ENCODE peak calls at places on chromosomes 12 and 14, in ten cellular contexts. One of them, this sample, is unnamed.

GRCh38 chr12:113437729-113438100 is 15.5 kb downstream of the SDSL start:
- DNase-seq in AG08395: no peak
- DNase-seq in DMS153: no peak
- DNase-seq in hepatic stellate cell: no peak
- DNase-seq in activated gamma-delta T cell treated with Interleukin-2 at 50 U/mL for 16 hours: no peak
- DNase-seq in lower leg skin: no peak
- DNase-seq in stimulated activated CD8-positive, alpha-beta memory T cell treated with anti-CD3 and anti-CD28 coated beads, Interleukin-2, amount 100 ng/mL, for 1 hour: no peak
- DNase-seq in GM20000: no peak
- DNase-seq in A549: no peak
- DNase-seq in endothelial cell: no peak
- DNase-seq in this sample: no peak

GRCh38 chr14:91870001-91870400 is 2.7 kb upstream of the TC2N start:
- DNase-seq in AG08395: no peak
- DNase-seq in DMS153: peak
- DNase-seq in hepatic stellate cell: no peak
- DNase-seq in activated gamma-delta T cell treated with Interleukin-2 at 50 U/mL for 16 hours: peak
- DNase-seq in lower leg skin: no peak
- DNase-seq in stimulated activated CD8-positive, alpha-beta memory T cell treated with anti-CD3 and anti-CD28 coated beads, Interleukin-2, amount 100 ng/mL, for 1 hour: no peak
- DNase-seq in GM20000: no peak
- DNase-seq in A549: no peak
- DNase-seq in endothelial cell: no peak
- DNase-seq in this sample: no peak

GRCh38 chr12:18158774-18159557 is 69.0 kb upstream of the RERGL start:
- DNase-seq in AG08395: peak
- DNase-seq in DMS153: no peak
- DNase-seq in hepatic stellate cell: no peak
- DNase-seq in activated gamma-delta T cell treated with Interleukin-2 at 50 U/mL for 16 hours: no peak
- DNase-seq in lower leg skin: no peak
- DNase-seq in stimulated activated CD8-positive, alpha-beta memory T cell treated with anti-CD3 and anti-CD28 coated beads, Interleukin-2, amount 100 ng/mL, for 1 hour: no peak
- DNase-seq in GM20000: peak
- DNase-seq in A549: peak
- DNase-seq in endothelial cell: peak
- DNase-seq in this sample: no peak

GRCh38 chr14:37591941-37592287 is 3.1 kb downstream of the FOXA1 start:
- DNase-seq in AG08395: no peak
- DNase-seq in DMS153: peak
- DNase-seq in hepatic stellate cell: no peak
- DNase-seq in activated gamma-delta T cell treated with Interleukin-2 at 50 U/mL for 16 hours: no peak
- DNase-seq in lower leg skin: no peak
- DNase-seq in stimulated activated CD8-positive, alpha-beta memory T cell treated with anti-CD3 and anti-CD28 coated beads, Interleukin-2, amount 100 ng/mL, for 1 hour: no peak
- DNase-seq in GM20000: no peak
- DNase-seq in A549: no peak
- DNase-seq in endothelial cell: no peak
- DNase-seq in this sample: no peak

GRCh38 chr14:93648440-93649168 is 139.7 kb downstream of the PRIMA1 start:
- DNase-seq in AG08395: no peak
- DNase-seq in DMS153: no peak
- DNase-seq in hepatic stellate cell: no peak
- DNase-seq in activated gamma-delta T cell treated with Interleukin-2 at 50 U/mL for 16 hours: no peak
- DNase-seq in lower leg skin: no peak
- DNase-seq in stimulated activated CD8-positive, alpha-beta memory T cell treated with anti-CD3 and anti-CD28 coated beads, Interleukin-2, amount 100 ng/mL, for 1 hour: no peak
- DNase-seq in GM20000: peak
- DNase-seq in A549: peak
- DNase-seq in endothelial cell: peak
- DNase-seq in this sample: no peak

GRCh38 chr14:100540141-100540925 is 46.9 kb downstream of the BEGAIN start:
- DNase-seq in AG08395: no peak
- DNase-seq in DMS153: no peak
- DNase-seq in hepatic stellate cell: no peak
- DNase-seq in activated gamma-delta T cell treated with Interleukin-2 at 50 U/mL for 16 hours: no peak
- DNase-seq in lower leg skin: no peak
- DNase-seq in stimulated activated CD8-positive, alpha-beta memory T cell treated with anti-CD3 and anti-CD28 coated beads, Interleukin-2, amount 100 ng/mL, for 1 hour: no peak
- DNase-seq in GM20000: no peak
- DNase-seq in A549: no peak
- DNase-seq in endothelial cell: peak
- DNase-seq in this sample: no peak

GRCh38 chr12:92715625-92716024 is 12.8 kb downstream of the PLEKHG7 start:
- DNase-seq in AG08395: no peak
- DNase-seq in DMS153: no peak
- DNase-seq in hepatic stellate cell: no peak
- DNase-seq in activated gamma-delta T cell treated with Interleukin-2 at 50 U/mL for 16 hours: no peak
- DNase-seq in lower leg skin: no peak
- DNase-seq in stimulated activated CD8-positive, alpha-beta memory T cell treated with anti-CD3 and anti-CD28 coated beads, Interleukin-2, amount 100 ng/mL, for 1 hour: no peak
- DNase-seq in GM20000: no peak
- DNase-seq in A549: no peak
- DNase-seq in endothelial cell: no peak
- DNase-seq in this sample: no peak

GRCh38 chr14:21084988-21085853 is 13.2 kb downstream of the ZNF219 start:
- DNase-seq in AG08395: peak
- DNase-seq in DMS153: no peak
- DNase-seq in hepatic stellate cell: peak
- DNase-seq in activated gamma-delta T cell treated with Interleukin-2 at 50 U/mL for 16 hours: no peak
- DNase-seq in lower leg skin: peak
- DNase-seq in stimulated activated CD8-positive, alpha-beta memory T cell treated with anti-CD3 and anti-CD28 coated beads, Interleukin-2, amount 100 ng/mL, for 1 hour: no peak
- DNase-seq in GM20000: no peak
- DNase-seq in A549: no peak
- DNase-seq in endothelial cell: no peak
- DNase-seq in this sample: no peak

GRCh38 chr12:113899042-113899843 is 66.9 kb downstream of the RBM19 start:
- DNase-seq in AG08395: no peak
- DNase-seq in DMS153: peak
- DNase-seq in hepatic stellate cell: no peak
- DNase-seq in activated gamma-delta T cell treated with Interleukin-2 at 50 U/mL for 16 hours: no peak
- DNase-seq in lower leg skin: no peak
- DNase-seq in stimulated activated CD8-positive, alpha-beta memory T cell treated with anti-CD3 and anti-CD28 coated beads, Interleukin-2, amount 100 ng/mL, for 1 hour: no peak
- DNase-seq in GM20000: no peak
- DNase-seq in A549: no peak
- DNase-seq in endothelial cell: no peak
- DNase-seq in this sample: no peak

GRCh38 chr12:71870409-71870808 is 30.9 kb downstream of the TBC1D15 start:
- DNase-seq in AG08395: no peak
- DNase-seq in DMS153: no peak
- DNase-seq in hepatic stellate cell: no peak
- DNase-seq in activated gamma-delta T cell treated with Interleukin-2 at 50 U/mL for 16 hours: no peak
- DNase-seq in lower leg skin: no peak
- DNase-seq in stimulated activated CD8-positive, alpha-beta memory T cell treated with anti-CD3 and anti-CD28 coated beads, Interleukin-2, amount 100 ng/mL, for 1 hour: no peak
- DNase-seq in GM20000: peak
- DNase-seq in A549: no peak
- DNase-seq in endothelial cell: no peak
- DNase-seq in this sample: no peak

GRCh38 chr12:56451147-56451546 is 1.9 kb upstream of the TIMELESS start:
- DNase-seq in AG08395: no peak
- DNase-seq in DMS153: no peak
- DNase-seq in hepatic stellate cell: no peak
- DNase-seq in activated gamma-delta T cell treated with Interleukin-2 at 50 U/mL for 16 hours: no peak
- DNase-seq in lower leg skin: no peak
- DNase-seq in stimulated activated CD8-positive, alpha-beta memory T cell treated with anti-CD3 and anti-CD28 coated beads, Interleukin-2, amount 100 ng/mL, for 1 hour: no peak
- DNase-seq in GM20000: no peak
- DNase-seq in A549: no peak
- DNase-seq in endothelial cell: no peak
- DNase-seq in this sample: no peak

GRCh38 chr12:1115471-1116242 is 124.6 kb downstream of the ERC1 start:
- DNase-seq in AG08395: peak
- DNase-seq in DMS153: no peak
- DNase-seq in hepatic stellate cell: peak
- DNase-seq in activated gamma-delta T cell treated with Interleukin-2 at 50 U/mL for 16 hours: no peak
- DNase-seq in lower leg skin: no peak
- DNase-seq in stimulated activated CD8-positive, alpha-beta memory T cell treated with anti-CD3 and anti-CD28 coated beads, Interleukin-2, amount 100 ng/mL, for 1 hour: no peak
- DNase-seq in GM20000: no peak
- DNase-seq in A549: no peak
- DNase-seq in endothelial cell: no peak
- DNase-seq in this sample: no peak

GRCh38 chr12:89870413-89871184 is 162.0 kb upstream of the ATP2B1 start:
- DNase-seq in AG08395: no peak
- DNase-seq in DMS153: no peak
- DNase-seq in hepatic stellate cell: no peak
- DNase-seq in activated gamma-delta T cell treated with Interleukin-2 at 50 U/mL for 16 hours: no peak
- DNase-seq in lower leg skin: no peak
- DNase-seq in stimulated activated CD8-positive, alpha-beta memory T cell treated with anti-CD3 and anti-CD28 coated beads, Interleukin-2, amount 100 ng/mL, for 1 hour: no peak
- DNase-seq in GM20000: no peak
- DNase-seq in A549: no peak
- DNase-seq in endothelial cell: no peak
- DNase-seq in this sample: no peak

GRCh38 chr14:28870033-28870564 is 103.5 kb downstream of the FOXG1 start:
- DNase-seq in AG08395: no peak
- DNase-seq in DMS153: peak
- DNase-seq in hepatic stellate cell: no peak
- DNase-seq in activated gamma-delta T cell treated with Interleukin-2 at 50 U/mL for 16 hours: no peak
- DNase-seq in lower leg skin: no peak
- DNase-seq in stimulated activated CD8-positive, alpha-beta memory T cell treated with anti-CD3 and anti-CD28 coated beads, Interleukin-2, amount 100 ng/mL, for 1 hour: no peak
- DNase-seq in GM20000: no peak
- DNase-seq in A549: no peak
- DNase-seq in endothelial cell: no peak
- DNase-seq in this sample: no peak

This sample was measured in retinal pigment epithelial cell.